ENCODE peak calls at places on chromosome 17, in eight cellular contexts. K, P, W, C, I, V, L and N are unnamed samples.

GRCh38 chr17:62672957-62673356 is 45.5 kb downstream of the MRC2 start:
- DNase-seq in I (no peak), L (no peak), V (no peak), P (no peak), W (no peak), C (no peak), K (no peak), N (no peak)

GRCh38 chr17:2123467-2124251 is 68.8 kb downstream of the HIC1 start:
- DNase-seq in P (no peak), L (no peak), I (no peak), C (no peak), V (peak; percentile 48), K (peak; percentile 23), W (peak; percentile 34), N (no peak)

GRCh38 chr17:19728114-19728495 is 11.7 kb upstream of the SLC47A2 start:
- DNase-seq in C (peak; percentile 88), V (peak; percentile 92), I (peak; percentile 79), L (no peak), P (no peak), K (peak; percentile 98), W (peak; percentile 63), N (peak; percentile 88)

GRCh38 chr17:57662021-57662420 is 83.1 kb downstream of the CCDC182 start:
- DNase-seq in K (no peak), L (no peak), C (no peak), P (no peak), W (no peak), V (no peak), I (no peak), N (no peak)

GRCh38 chr17:19482571-19482970 is 51.1 kb upstream of the SLC47A1 start:
- DNase-seq in P (no peak), V (no peak), I (no peak), W (peak; percentile 53), K (no peak), L (no peak), C (no peak), N (no peak)

GRCh38 chr17:46109603-46110189 is 83.5 kb downstream of the KANSL1 start:
- DNase-seq in I (no peak), P (no peak), V (no peak), C (no peak), L (no peak), K (no peak), W (no peak), N (no peak)

GRCh38 chr17:77865109-77865611 is 93.3 kb upstream of the TNRC6C start:
- DNase-seq in P (no peak), L (no peak), C (no peak), V (no peak), I (peak; percentile 51), K (peak; percentile 25), W (no peak), N (no peak)

GRCh38 chr17:77245162-77245926 is 104.6 kb downstream of the SEC14L1 start:
- DNase-seq in L (no peak), K (no peak), I (no peak), C (no peak), V (no peak), W (no peak), P (no peak), N (no peak)

GRCh38 chr17:45688353-45688752 is 95.8 kb upstream of the CRHR1 start:
- DNase-seq in V (no peak), C (no peak), P (no peak), W (no peak), K (no peak), I (no peak), L (no peak), N (no peak)

GRCh38 chr17:82935944-82936767 is 96.3 kb upstream of the ZNF750 start:
- DNase-seq in L (no peak), C (peak; percentile 3), I (peak; percentile 7), V (no peak), P (no peak), K (no peak), W (no peak), N (no peak)

GRCh38 chr17:55454906-55455474 is 33.4 kb upstream of the MMD start:
- DNase-seq in V (no peak), K (no peak), L (peak; percentile 75), C (no peak), W (peak; percentile 93), P (no peak), I (no peak), N (peak; percentile 10)

GRCh38 chr17:55285340-55286301 is 20.9 kb downstream of the HLF start:
- DNase-seq in C (peak; percentile 90), W (peak; percentile 68), V (peak; percentile 95), I (peak; percentile 96), P (no peak), L (no peak), K (peak; percentile 99), N (peak; percentile 94)

GRCh38 chr17:66302761-66303626 is 581 bp downstream of the PRKCA start:
- DNase-seq in C (peak; percentile 68), V (peak; percentile 83), I (peak; percentile 56), L (peak; percentile 58), W (peak; percentile 42), P (no peak), K (peak; percentile 80), N (peak; percentile 40)

GRCh38 chr17:60525347-60525623 is 757 bp downstream of the APPBP2 start:
- DNase-seq in W (peak; percentile 4), V (peak; percentile 50), I (no peak), L (no peak), C (no peak), K (peak; percentile 10), P (no peak), N (peak; percentile 10)

GRCh38 chr17:59785091-59785799 is 77.8 kb downstream of the VMP1 start:
- DNase-seq in C (no peak), L (no peak), K (no peak), P (no peak), I (no peak), V (no peak), W (no peak), N (no peak)

GRCh38 chr17:45229681-45230409 is 8.2 kb downstream of the FMNL1 start:
- DNase-seq in L (no peak), P (no peak), W (no peak), I (no peak), K (no peak), C (no peak), V (no peak), N (no peak)

GRCh38 chr17:13635951-13636350 is 34.2 kb upstream of the HS3ST3A1 start:
- DNase-seq in W (no peak), V (no peak), I (no peak), L (no peak), K (no peak), C (no peak), P (no peak), N (no peak)

DNA sequence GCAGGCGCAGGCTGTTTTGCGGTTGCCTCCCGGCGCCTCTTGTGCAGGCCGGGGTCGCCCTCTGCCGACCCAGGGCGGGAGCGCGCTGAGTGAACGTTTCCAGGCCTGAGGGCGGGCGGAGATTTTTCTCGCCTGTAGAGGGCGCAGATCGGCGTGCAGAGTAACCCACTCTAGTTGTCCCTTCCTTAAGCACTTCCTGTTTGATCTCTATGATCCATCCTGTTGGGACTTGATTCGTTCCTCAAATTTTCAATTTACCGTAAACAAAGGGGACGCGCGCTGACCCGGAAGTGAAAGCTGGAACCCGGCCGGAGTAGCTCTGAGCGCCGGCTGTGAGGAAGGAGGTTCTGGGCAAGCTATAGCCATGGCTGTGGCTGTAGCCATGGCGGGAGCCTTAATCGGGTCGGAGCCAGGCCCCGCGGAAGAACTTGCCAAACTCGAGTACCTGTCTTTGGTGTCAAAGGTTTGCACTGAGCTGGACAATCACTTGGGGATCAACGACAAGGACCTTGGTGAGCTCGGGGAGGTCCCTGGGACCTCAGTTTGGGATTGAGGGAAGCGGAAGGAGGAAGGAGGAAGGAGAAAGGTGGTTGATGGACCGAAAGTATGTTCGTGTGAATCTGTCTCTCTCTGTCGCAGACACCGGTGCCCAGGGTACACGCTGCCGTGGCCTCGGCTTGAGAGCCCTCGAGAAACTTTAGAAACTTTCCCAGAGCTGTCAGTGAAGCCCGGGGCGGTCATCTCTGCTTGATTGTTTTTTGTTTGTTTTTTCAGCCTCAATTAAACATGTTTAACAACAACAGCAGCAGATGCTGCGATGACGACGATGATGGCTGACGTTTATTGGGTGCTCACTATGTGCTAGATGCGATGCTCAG is at the start of gene DHX8:
- DNase-seq in I (peak; percentile 99), C (peak; percentile 99), P (peak; percentile 98), L (peak; percentile 99), W (peak; percentile 99), K (peak; percentile 98), V (peak; percentile 97), N (peak; percentile 95)
- TF ChIP-seq POLR2A in I (peak; percentile 49), C (no peak), P (peak; percentile 65), L (peak; percentile 88), W (peak; percentile 80), K (no peak), V (peak; percentile 76), N (peak; percentile 49)

DNA sequence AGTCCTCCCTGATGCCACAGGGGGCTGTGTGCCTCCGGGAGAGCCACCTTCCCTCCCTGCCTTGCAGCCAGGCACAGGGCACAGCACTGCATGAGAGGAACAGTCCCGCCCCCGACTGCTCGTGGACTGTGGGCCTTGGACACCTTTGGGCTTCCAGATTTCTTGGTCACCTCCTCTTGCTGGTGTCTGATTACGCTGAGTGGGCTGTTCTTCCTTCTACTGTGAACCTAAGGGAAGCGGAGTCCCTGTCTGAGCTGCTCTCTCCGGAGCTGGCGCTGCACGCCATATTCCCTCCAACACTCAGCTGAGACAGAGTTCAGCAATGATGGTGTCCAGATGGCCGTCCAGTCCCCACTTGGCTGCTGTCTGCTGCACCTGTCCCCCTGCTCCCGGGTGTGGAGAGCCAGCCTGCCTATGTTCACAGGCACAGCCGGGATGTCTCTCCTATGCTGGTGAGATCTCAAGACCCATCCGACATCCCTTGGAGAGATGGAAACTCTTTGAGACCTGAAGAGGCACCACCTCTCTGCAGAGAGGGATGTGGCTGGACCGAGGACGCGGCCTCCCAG is 171.7 kb downstream of the ENGASE start:
- DNase-seq in P (no peak), C (no peak), K (no peak), L (no peak), W (no peak), I (no peak), V (no peak), N (no peak)
- H3K27ac ChIP-seq in P (no peak overlapping the region), C (no peak overlapping the region), K (no peak overlapping the region), L (no peak overlapping the region), W (no peak overlapping the region), I (no peak overlapping the region), V (no peak overlapping the region), N (no peak overlapping the region)

DNA sequence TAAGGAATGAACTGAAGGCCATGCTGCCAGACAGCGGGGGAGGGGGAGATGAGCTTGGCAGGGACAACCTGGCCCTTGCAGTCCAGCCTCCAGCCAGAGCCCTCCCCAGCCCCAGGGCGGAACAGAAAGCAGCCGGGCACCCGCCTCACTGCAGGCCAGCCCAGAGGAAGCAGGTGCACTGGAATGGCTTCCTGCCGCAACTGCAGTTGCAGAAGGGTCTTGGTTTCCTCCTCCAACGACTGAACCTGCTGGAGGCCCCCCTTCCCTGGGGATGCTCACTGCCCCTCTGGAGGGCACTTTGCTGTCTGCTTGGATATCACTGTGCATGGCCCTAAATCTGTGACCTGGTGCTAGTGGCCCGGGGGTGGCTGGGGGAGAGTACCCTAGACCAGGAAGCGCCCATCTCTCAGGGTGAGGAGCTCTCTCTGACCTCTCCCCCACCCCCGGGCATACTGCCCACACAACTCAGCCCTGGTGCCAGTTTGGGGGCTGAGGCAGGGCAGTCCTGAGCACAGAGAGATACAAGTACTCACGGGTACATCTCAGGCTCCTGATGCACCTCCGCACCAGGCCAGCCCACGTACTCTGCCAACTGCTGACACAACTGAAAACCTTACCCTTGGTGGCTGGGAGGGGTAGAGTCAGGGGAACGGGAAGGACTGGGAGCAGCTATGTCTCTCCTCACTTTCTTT is 41.1 kb downstream of the MYO18A start:
- DNase-seq in K (peak; percentile 27), I (peak; percentile 56), V (peak; percentile 54), W (no peak), C (peak; percentile 46), L (no peak), P (no peak), N (no peak)
- TF ChIP-seq POLR2A in K (no peak), I (no peak), V (no peak), W (no peak), C (no peak), L (no peak), P (no peak), N (no peak)

GRCh38 chr17:40452074-40452787 is 9.0 kb downstream of the IGFBP4 start:
- DNase-seq in C (no peak), K (no peak), W (peak; percentile 93), I (peak; percentile 75), L (no peak), P (no peak), V (peak; percentile 86), N (no peak)
- H3K27ac ChIP-seq in C (peak overlapping the region; percentile 93), K (peak overlapping the region; percentile 93), W (peak overlapping the region; percentile 4), I (peak overlapping the region; percentile 97), L (peak overlapping the region; percentile 98), P (no peak overlapping the region), V (peak overlapping the region; percentile 86), N (peak overlapping the region; percentile 48)